ENCODE peak calls at places on chromosome 3, in four cellular contexts. U is stimulated activated naive CD8-positive, alpha-beta T cell treated with anti-CD3 and anti-CD28 coated beads, Interleukin-15, Interleukin-2, amounts not matched to agents 100 U/mL and 50 U/mL, for 24 hours; G is body of pancreas; Q is neuronal stem cell. Y is an unnamed sample.

GRCh38 chr3:69282191-69282590 is 103.7 kb downstream of the FRMD4B start:
- DNase-seq in U (peak), G (peak), Q (no peak), Y (no peak)

GRCh38 chr3:195258449-195259145 is 12.4 kb downstream of the XXYLT1 start:
- DNase-seq in G (no peak), Q (no peak), U (no peak), Y (peak)

GRCh38 chr3:73669268-73669667 is 44.5 kb upstream of the PDZRN3 start:
- DNase-seq in Q (no peak), G (no peak), U (no peak), Y (no peak)

GRCh38 chr3:106193876-106194275 is 325.1 kb upstream of the CBLB start:
- DNase-seq in U (no peak), Q (no peak), G (no peak), Y (no peak)

GRCh38 chr3:51982352-51982837 is 940 bp upstream of the ACY1 start:
- DNase-seq in U (peak), Q (no peak), G (peak), Y (peak)

GRCh38 chr3:185759523-185759922 is 65.3 kb downstream of the IGF2BP2 start:
- DNase-seq in G (no peak), U (no peak), Q (no peak), Y (no peak)

GRCh38 chr3:108437439-108437838 is 73.0 kb downstream of the MYH15 start:
- DNase-seq in Q (no peak), U (no peak), G (peak), Y (no peak)

GRCh38 chr3:75342425-75342824 is 321.7 kb upstream of the FRG2C start:
- DNase-seq in G (no peak), Q (no peak), U (no peak), Y (no peak)

GRCh38 chr3:182682263-182683229 is 110.8 kb upstream of the ATP11B start:
- DNase-seq in U (peak), G (peak), Q (peak), Y (peak)

GRCh38 chr3:44870375-44871061 is 3.9 kb upstream of the TGM4 start:
- DNase-seq in U (no peak), Q (no peak), G (peak), Y (no peak)

GRCh38 chr3:143826296-143826695 is 22.0 kb downstream of the SLC9A9 start:
- DNase-seq in U (no peak), G (no peak), Q (no peak), Y (no peak)

GRCh38 chr3:176120507-176120906 is 1076.8 kb downstream of the TBL1XR1 start:
- DNase-seq in Q (no peak), U (no peak), G (no peak), Y (no peak)

GRCh38 chr3:57582470-57583168 is 14.5 kb downstream of the ARF4 start:
- DNase-seq in U (no peak), G (peak), Q (no peak), Y (no peak)

GRCh38 chr3:187062526-187063177 is 76.6 kb downstream of the RPL39L start:
- DNase-seq in U (no peak), Q (no peak), G (peak), Y (no peak)

GRCh38 chr3:66377800-66378199 is 123.0 kb downstream of the LRIG1 start:
- DNase-seq in G (no peak), U (no peak), Q (no peak), Y (no peak)

GRCh38 chr3:56355570-56356185 is 112.6 kb downstream of the ERC2 start:
- DNase-seq in U (no peak), Q (no peak), G (no peak), Y (no peak)

GRCh38 chr3:181176610-181177009 is 187.1 kb upstream of the DNAJC19 start:
- DNase-seq in G (peak), Q (peak), U (peak), Y (peak)

GRCh38 chr3:124461838-124462632 is 268.2 kb upstream of the UMPS start:
- DNase-seq in U (no peak), G (no peak), Q (no peak), Y (no peak)

Y was measured in WERI-Rb-1.